ENCODE peak calls at places on chromosomes 7 and 10, in four cellular contexts. F, S, I and Y are unnamed samples.

GRCh38 chr7:69624842-69625637 is 26.8 kb downstream of the AUTS2 start:
- DNase-seq in F (no peak), S (no peak), I (no peak), Y (no peak)

GRCh38 chr7:104967088-104967487 is 46.9 kb upstream of the KMT2E start:
- DNase-seq in F (no peak), S (no peak), I (no peak), Y (no peak)

GRCh38 chr10:111360260-111360925 is 283.6 kb downstream of the ADRA2A start:
- DNase-seq in F (peak; percentile 75), S (peak; percentile 53), I (peak; percentile 70), Y (no peak)

GRCh38 chr10:72417971-72418370 is 63.3 kb upstream of the DNAJB12 start:
- DNase-seq in F (no peak), S (no peak), I (no peak), Y (no peak)

GRCh38 chr10:86647773-86648705 is 6.3 kb upstream of the OPN4 start:
- DNase-seq in F (peak; percentile 19), S (no peak), I (no peak), Y (peak; percentile 60)

GRCh38 chr10:59176241-59177030 is at the start of gene PHYHIPL:
- DNase-seq in F (peak; percentile 53), S (peak; percentile 63), I (peak; percentile 59), Y (no peak)

GRCh38 chr7:44072364-44073231 is 7.2 kb upstream of the PGAM2 start:
- DNase-seq in F (peak; percentile 81), S (peak; percentile 70), I (peak; percentile 86), Y (peak; percentile 91)

GRCh38 chr10:70074971-70075370 is 22.3 kb downstream of the MACROH2A2 start:
- DNase-seq in F (no peak), S (no peak), I (no peak), Y (no peak)

GRCh38 chr10:119404719-119405504 is 137.6 kb downstream of the RGS10 start:
- DNase-seq in F (no peak), S (no peak), I (no peak), Y (no peak)

GRCh38 chr7:157302314-157302711 is 34.5 kb upstream of the DNAJB6 start:
- DNase-seq in F (peak; percentile 44), S (no peak), I (peak; percentile 96), Y (no peak)

GRCh38 chr7:40880581-40880980 is 745.8 kb downstream of the SUGCT start:
- DNase-seq in F (no peak), S (no peak), I (no peak), Y (no peak)

GRCh38 chr7:137774793-137775201 is 72.0 kb downstream of the DGKI start:
- DNase-seq in F (no peak), S (no peak), I (no peak), Y (no peak)

GRCh38 chr10:31759124-31759798 is 169.4 kb downstream of the ARHGAP12 start:
- DNase-seq in F (no peak), S (peak; percentile 90), I (peak; percentile 88), Y (no peak)

GRCh38 chr10:91596821-91597396 is 36.0 kb downstream of the PPP1R3C start:
- DNase-seq in F (no peak), S (no peak), I (no peak), Y (no peak)

GRCh38 chr7:27079234-27079975 is 16.4 kb downstream of the HOXA1 start:
- DNase-seq in F (no peak), S (no peak), I (no peak), Y (no peak)

GRCh38 chr7:92612501-92612900 is 22.3 kb upstream of the FAM133B start:
- DNase-seq in F (no peak), S (no peak), I (no peak), Y (no peak)

GRCh38 chr10:60943372-60944158 is 420 bp downstream of the RHOBTB1 start:
- DNase-seq in F (peak; percentile 91), S (peak; percentile 67), I (peak; percentile 90), Y (peak; percentile 81)

GRCh38 chr10:117152668-117153067 is 14.6 kb upstream of the VAX1 start:
- DNase-seq in F (no peak), S (no peak), I (no peak), Y (no peak)

GRCh38 chr10:44865289-44865671 is 45.9 kb upstream of the TMEM72 start:
- DNase-seq in F (peak; percentile 54), S (no peak), I (no peak), Y (no peak)

GRCh38 chr10:109889867-109890266 is 33.4 kb downstream of the XPNPEP1 start:
- DNase-seq in F (no peak), S (no peak), I (no peak), Y (no peak)

GRCh38 chr10:103184615-103185014 is 8.5 kb downstream of the NT5C2 start:
- DNase-seq in F (no peak), S (no peak), I (no peak), Y (no peak)

GRCh38 chr7:81150951-81151361 is 232.1 kb upstream of the SEMA3C start:
- DNase-seq in F (no peak), S (no peak), I (no peak), Y (no peak)

GRCh38 chr10:11162828-11163599 is 145.3 kb downstream of the CELF2 start:
- DNase-seq in F (peak; percentile 51), S (peak; percentile 65), I (peak; percentile 92), Y (peak; percentile 79)

GRCh38 chr10:25820496-25821415 is 113.3 kb upstream of the MYO3A start:
- DNase-seq in F (no peak), S (no peak), I (no peak), Y (no peak)

GRCh38 chr7:84200859-84201258 is 6.3 kb upstream of the SEMA3A start:
- DNase-seq in F (no peak), S (no peak), I (no peak), Y (no peak)

GRCh38 chr10:1158066-1158465 is 101.9 kb downstream of the WDR37 start:
- DNase-seq in F (no peak), S (no peak), I (no peak), Y (no peak)

GRCh38 chr10:23516530-23516929 is 77.7 kb downstream of the OTUD1 start:
- DNase-seq in F (no peak), S (no peak), I (no peak), Y (no peak)

GRCh38 chr7:128408709-128409434 is 910 bp downstream of the IMPDH1 start:
- DNase-seq in F (no peak), S (no peak), I (no peak), Y (no peak)

GRCh38 chr7:92092210-92092609 is 42.1 kb downstream of the CYP51A1 start:
- DNase-seq in F (no peak), S (no peak), I (no peak), Y (no peak)

GRCh38 chr10:47332946-47333345 is 10.7 kb downstream of the GDF2 start:
- DNase-seq in F (no peak), S (no peak), I (no peak), Y (peak; percentile 16)

GRCh38 chr10:59666310-59666709 is 43.3 kb downstream of the SLC16A9 start:
- DNase-seq in F (no peak), S (no peak), I (no peak), Y (no peak)

GRCh38 chr10:35464805-35465456 is 128.6 kb downstream of the CCNY start:
- DNase-seq in F (no peak), S (no peak), I (no peak), Y (no peak)

GRCh38 chr10:61164458-61165160 is 220.6 kb upstream of the RHOBTB1 start:
- DNase-seq in F (peak; percentile 34), S (no peak), I (no peak), Y (peak; percentile 56)

GRCh38 chr10:49071221-49071761 is 44.0 kb downstream of the VSTM4 start:
- DNase-seq in F (no peak), S (no peak), I (peak; percentile 61), Y (no peak)

GRCh38 chr10:29608062-29608461 is 26.7 kb downstream of the SVIL start:
- DNase-seq in F (no peak), S (no peak), I (no peak), Y (peak; percentile 77)

GRCh38 chr7:100889761-100890639 is 485 bp upstream of the UFSP1 start:
- DNase-seq in F (peak; percentile 95), S (peak; percentile 98), I (peak; percentile 99), Y (peak; percentile 96)
- TF ChIP-seq POLR2A in F (peak; percentile 42), S (peak; percentile 63), I (no peak), Y (no peak)

DNA sequence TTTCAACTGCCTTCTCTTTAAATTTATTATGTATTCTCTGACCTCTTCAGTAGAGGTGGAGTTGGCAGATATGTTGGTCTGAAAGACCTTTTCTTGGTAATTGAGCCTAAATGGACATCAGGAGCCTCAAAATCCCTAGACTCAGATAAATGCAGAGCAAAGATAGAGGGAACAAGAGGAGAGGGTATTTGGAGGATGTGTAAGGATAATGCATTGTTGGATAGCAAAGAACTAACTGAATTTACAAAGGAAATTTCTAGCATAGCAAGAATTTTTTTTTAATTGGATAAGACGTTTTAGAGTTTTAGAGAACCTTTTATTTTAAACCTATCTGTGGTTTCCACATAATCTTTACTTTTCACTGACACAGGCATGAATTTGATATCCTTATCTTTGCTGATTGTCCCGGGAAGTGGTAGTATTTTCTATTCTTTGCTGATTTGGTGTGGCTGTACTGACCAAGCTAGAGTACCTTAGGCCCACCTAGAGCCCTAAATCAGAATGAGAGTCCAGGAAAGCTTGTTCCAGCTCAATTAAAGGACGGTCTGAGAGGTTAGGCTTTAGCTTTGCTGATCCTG is 91.3 kb downstream of the NRF1 start:
- DNase-seq in F (no peak), S (no peak), I (no peak), Y (no peak)
- TF ChIP-seq POLR2A in F (no peak), S (no peak), I (no peak), Y (no peak)

DNA sequence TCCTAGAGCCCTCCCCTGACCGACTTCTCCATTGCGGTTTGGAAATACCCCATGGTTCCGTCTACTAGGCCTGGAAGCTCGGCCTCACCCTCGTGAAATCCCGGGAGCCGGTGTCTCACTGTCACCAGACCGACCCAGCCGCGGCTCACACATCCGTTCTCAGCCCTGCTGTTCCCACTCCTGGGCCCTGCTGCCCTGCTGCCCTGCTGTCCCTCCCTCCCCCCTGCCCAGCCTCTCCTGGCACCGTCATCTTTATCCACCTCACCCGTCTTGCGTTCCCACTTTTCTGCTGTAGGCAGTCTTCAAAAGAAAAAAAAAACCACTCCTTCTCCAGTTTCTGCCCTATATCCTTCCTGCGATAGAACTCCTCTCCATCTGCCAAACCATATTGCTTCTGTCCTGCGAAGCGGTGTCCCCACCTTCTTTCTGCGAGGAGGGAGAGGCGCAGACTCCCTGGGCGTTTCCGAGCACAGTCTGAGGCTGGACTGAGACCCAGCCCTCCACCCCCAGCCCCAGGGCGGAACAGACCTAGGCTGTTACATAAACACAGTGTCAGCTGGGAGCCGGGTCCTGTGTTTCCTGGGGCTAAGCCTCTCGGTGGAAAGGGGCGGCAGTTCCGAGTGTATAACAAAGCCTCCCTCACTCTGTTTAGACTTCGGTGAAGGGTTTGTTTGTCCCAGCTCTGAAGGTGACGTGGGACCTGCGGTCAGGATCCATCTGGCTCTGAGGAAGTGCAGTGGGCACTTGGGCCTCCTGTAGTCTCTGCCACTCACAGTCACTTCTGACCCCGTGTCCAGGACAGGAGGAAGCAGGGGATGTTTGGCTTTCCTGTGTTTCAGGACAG is 2.8 kb downstream of the AGAP3 start:
- DNase-seq in F (peak; percentile 73), S (peak; percentile 75), I (peak; percentile 89), Y (peak; percentile 93)
- TF ChIP-seq POLR2A in F (no peak), S (peak; percentile 12), I (no peak), Y (no peak)

DNA sequence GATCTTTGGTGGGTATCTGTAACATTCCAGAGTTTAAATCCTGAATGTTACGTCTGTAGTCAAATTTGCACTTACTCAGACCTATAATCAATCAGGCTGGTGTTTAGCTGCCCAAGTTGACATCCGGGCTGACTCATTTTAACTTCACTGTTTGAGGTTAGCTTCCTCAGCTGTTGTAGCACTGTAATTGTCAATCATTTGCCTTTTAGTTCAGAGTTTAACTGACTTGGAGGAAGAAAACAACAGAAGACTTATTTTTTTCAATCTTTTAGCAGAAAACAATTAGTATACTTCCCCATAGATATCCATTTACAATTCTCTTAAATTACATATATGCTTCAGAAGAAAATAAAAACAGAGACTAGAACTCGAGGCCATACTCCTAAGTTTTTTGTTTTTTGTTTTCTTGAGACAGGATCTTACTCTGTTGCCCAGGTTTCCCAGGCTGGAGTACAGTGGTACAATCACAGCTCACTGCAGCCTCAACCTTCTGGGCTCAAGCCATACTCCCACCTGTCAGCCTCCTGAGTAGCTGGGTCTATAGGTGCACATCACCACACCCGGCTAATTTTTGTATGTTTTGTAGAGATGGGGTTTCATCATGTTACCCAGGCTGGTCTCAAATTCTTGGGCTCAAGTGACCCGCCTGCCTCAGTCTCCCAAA is 38.5 kb upstream of the LRRC17 start:
- DNase-seq in F (no peak), S (no peak), I (no peak), Y (no peak)
- TF ChIP-seq POLR2A in F (no peak), S (no peak), I (no peak), Y (no peak)